ENCODE peak calls at places on chromosomes 11 and 22, in four cellular contexts. D is tibial artery; C is CD4-positive, CD25-positive, alpha-beta regulatory T cell; M is effector memory CD4-positive, alpha-beta T cell. G is an unnamed sample.

GRCh38 chr11:35593143-35593542 is 25.1 kb upstream of the FJX1 start:
- DNase-seq in D (no peak), C (no peak), M (no peak), G (no peak)

GRCh38 chr11:28701760-28702449 is 593.7 kb downstream of the METTL15 start:
- DNase-seq in C (no peak), M (no peak), D (no peak), G (no peak)

GRCh38 chr11:77073328-77074001 is 6.7 kb downstream of the CAPN5 start:
- DNase-seq in M (no peak), D (peak; percentile 94), C (no peak), G (peak; percentile 41)

GRCh38 chr22:44130076-44130711 is 50.5 kb upstream of the PARVG start:
- DNase-seq in C (no peak), M (no peak), D (peak; percentile 11), G (no peak)

GRCh38 chr11:69894126-69895047 is 75.2 kb upstream of the FGF3 start:
- DNase-seq in D (no peak), M (no peak), C (no peak), G (no peak)

GRCh38 chr11:98734686-98735085 is 286.1 kb upstream of the CNTN5 start:
- DNase-seq in D (no peak), M (no peak), C (no peak), G (no peak)

GRCh38 chr11:96014234-96014633 is 90.3 kb upstream of the MTMR2 start:
- DNase-seq in C (peak; percentile 37), M (peak; percentile 8), D (no peak), G (no peak)

GRCh38 chr11:39651857-39652461 is 1807.5 kb downstream of the LRRC4C start:
- DNase-seq in D (no peak), M (no peak), C (no peak), G (no peak)

GRCh38 chr11:36265793-36266628 is 23.2 kb downstream of the COMMD9 start:
- DNase-seq in M (no peak), C (peak; percentile 36), D (no peak), G (peak; percentile 77)

GRCh38 chr22:47201186-47201995 is 438.9 kb downstream of the TBC1D22A start:
- DNase-seq in C (no peak), D (peak; percentile 47), M (no peak), G (no peak)

GRCh38 chr11:60860943-60861342 is 5.2 kb upstream of the PTGDR2 start:
- DNase-seq in M (no peak), D (no peak), C (no peak), G (no peak)

GRCh38 chr11:71379722-71380121 is 68.5 kb downstream of the DHCR7 start:
- DNase-seq in D (no peak), M (no peak), C (no peak), G (no peak)

GRCh38 chr11:47272706-47273105 is 2.8 kb downstream of the MADD start:
- DNase-seq in M (no peak), D (no peak), C (no peak), G (no peak)

GRCh38 chr22:37284807-37285355 is 2.6 kb downstream of the CYTH4 start:
- DNase-seq in D (peak; percentile 79), M (peak; percentile 28), C (peak; percentile 26), G (no peak)

GRCh38 chr11:103395612-103396011 is 286.4 kb downstream of the DYNC2H1 start:
- DNase-seq in D (no peak), C (no peak), M (no peak), G (no peak)

GRCh38 chr22:49730656-49731055 is 97.0 kb downstream of the BRD1 start:
- DNase-seq in M (no peak), C (no peak), D (no peak), G (no peak)

GRCh38 chr11:71198141-71198822 is 54.1 kb downstream of the SHANK2 start:
- DNase-seq in D (no peak), M (no peak), C (no peak), G (no peak)

GRCh38 chr22:20249797-20250354 is 18.2 kb downstream of the RTN4R start:
- DNase-seq in D (no peak), C (no peak), M (no peak), G (no peak)

GRCh38 chr22:40676644-40677043 is 2.6 kb upstream of the MCHR1 start:
- DNase-seq in M (no peak), D (no peak), C (no peak), G (no peak)

GRCh38 chr22:37777122-37777687 is 30.5 kb upstream of the GCAT start:
- DNase-seq in C (no peak), M (no peak), D (peak; percentile 75), G (peak; percentile 21)

GRCh38 chr22:27994481-27995331 is 75.7 kb upstream of the PITPNB start:
- DNase-seq in C (no peak), M (no peak), D (peak; percentile 53), G (no peak)

GRCh38 chr22:24430431-24431308 is 3.3 kb downstream of the ADORA2A start:
- DNase-seq in C (no peak), M (no peak), D (no peak), G (no peak)

GRCh38 chr11:12109591-12110196 is 696 bp upstream of the MICAL2 start:
- DNase-seq in C (no peak), M (no peak), D (no peak), G (peak; percentile 29)

GRCh38 chr11:131924446-131925240 is 554.2 kb downstream of the NTM start:
- DNase-seq in C (no peak), M (no peak), D (no peak), G (no peak)

GRCh38 chr22:48941903-48942625 is 885.6 kb downstream of the BRD1 start:
- DNase-seq in C (no peak), M (no peak), D (peak; percentile 16), G (no peak)

GRCh38 chr11:113189909-113190667 is 124.3 kb upstream of the TTC12 start:
- DNase-seq in D (no peak), C (no peak), M (no peak), G (peak; percentile 57)

GRCh38 chr22:42877597-42878340 is 20.7 kb upstream of the ARFGAP3 start:
- DNase-seq in D (no peak), C (no peak), M (no peak), G (no peak)

GRCh38 chr11:65316311-65316978 is 1.8 kb downstream of the CDC42EP2 start:
- DNase-seq in M (no peak), D (no peak), C (no peak), G (no peak)

GRCh38 chr11:112806876-112807275 is 154.3 kb upstream of the NCAM1 start:
- DNase-seq in D (no peak), M (no peak), C (no peak), G (no peak)

GRCh38 chr11:64741393-64742086 is 2.4 kb downstream of the RASGRP2 start:
- DNase-seq in M (no peak), D (no peak), C (no peak), G (no peak)

GRCh38 chr11:2355000-2355644 is 22.0 kb upstream of the CD81 start:
- DNase-seq in C (no peak), M (no peak), D (no peak), G (no peak)

GRCh38 chr22:33561149-33561807 is 359.0 kb downstream of the LARGE1 start:
- DNase-seq in D (no peak), C (no peak), M (no peak), G (no peak)

GRCh38 chr22:33565580-33565995 is 354.7 kb downstream of the LARGE1 start:
- DNase-seq in M (no peak), D (no peak), C (no peak), G (no peak)

GRCh38 chr22:33563568-33563967 is 356.7 kb downstream of the LARGE1 start:
- DNase-seq in M (no peak), D (no peak), C (no peak), G (no peak)

GRCh38 chr22:33562484-33562883 is 357.8 kb downstream of the LARGE1 start:
- DNase-seq in D (no peak), C (no peak), M (no peak), G (no peak)

GRCh38 chr22:33564683-33565082 is 355.6 kb downstream of the LARGE1 start:
- DNase-seq in M (no peak), C (no peak), D (no peak), G (no peak)
- H3K4me1 ChIP-seq in M (no peaks in the 10 kb centered on the region), C (no peaks in the 10 kb centered on the region), D (no peaks in the 10 kb centered on the region), G (no peaks in the 10 kb centered on the region)

GRCh38 chr22:46073683-46074504 is 76.4 kb upstream of the PPARA start:
- DNase-seq in M (no peak), D (peak; percentile 83), C (no peak), G (no peak)
- H3K4me1 ChIP-seq in M (peaks cover 18% of the 10 kb centered on the region), D (peaks cover 54% of the 10 kb centered on the region), C (peaks cover 19% of the 10 kb centered on the region), G (peaks cover 34% of the 10 kb centered on the region)

GRCh38 chr11:119371067-119371601 is 10.4 kb downstream of the USP2 start:
- DNase-seq in D (no peak), C (no peak), M (no peak), G (no peak)

GRCh38 chr11:119367661-119368120 is 13.8 kb downstream of the USP2 start:
- DNase-seq in C (no peak), D (no peak), M (no peak), G (no peak)

GRCh38 chr11:119370486-119371046 is 10.9 kb downstream of the USP2 start:
- DNase-seq in M (peak; percentile 24), D (peak; percentile 87), C (no peak), G (no peak)

GRCh38 chr11:119368121-119369034 is 13.1 kb downstream of the USP2 start:
- DNase-seq in M (no peak), C (no peak), D (peak; percentile 72), G (peak; percentile 76)

GRCh38 chr11:119369035-119369925 is 12.2 kb downstream of the USP2 start:
- DNase-seq in M (no peak), D (no peak), C (no peak), G (no peak)
- H3K4me1 ChIP-seq in M (peaks cover 10% of the 10 kb centered on the region), D (peaks cover 83% of the 10 kb centered on the region), C (peaks cover 4% of the 10 kb centered on the region), G (peaks cover 61% of the 10 kb centered on the region)

GRCh38 chr11:62500066-62501035 is 46.3 kb downstream of the AHNAK start:
- DNase-seq in D (no peak), C (no peak), M (no peak), G (peak; percentile 61)
- H3K4me1 ChIP-seq in D (peaks cover 40% of the 10 kb centered on the region), C (no peaks in the 10 kb centered on the region), M (no peaks in the 10 kb centered on the region), G (peaks cover 58% of the 10 kb centered on the region)

G was measured in K562.